ENCODE peak calls at places on chromosomes 3 and 15, in eight cellular contexts. One of them, this sample, is unnamed.

GRCh38 chr3:194310516-194310915 is 40.6 kb downstream of the CPN2 start:
- DNase-seq in keratinocyte: no peak
- DNase-seq in adipocyte: no peak
- DNase-seq in tibial artery: no peak
- DNase-seq in stomach: no peak
- DNase-seq in aorta: peak; percentile 14
- DNase-seq in mucosa of descending colon: no peak
- DNase-seq in ovary: no peak
- DNase-seq in this sample: no peak

GRCh38 chr3:78287085-78287484 is 1247.2 kb downstream of the ROBO2 start:
- DNase-seq in keratinocyte: no peak
- DNase-seq in adipocyte: no peak
- DNase-seq in tibial artery: no peak
- DNase-seq in stomach: no peak
- DNase-seq in aorta: no peak
- DNase-seq in mucosa of descending colon: no peak
- DNase-seq in ovary: no peak
- DNase-seq in this sample: no peak

GRCh38 chr3:191792580-191792979 is 331.6 kb downstream of the PYDC2 start:
- DNase-seq in keratinocyte: no peak
- DNase-seq in adipocyte: no peak
- DNase-seq in tibial artery: no peak
- DNase-seq in stomach: no peak
- DNase-seq in aorta: no peak
- DNase-seq in mucosa of descending colon: no peak
- DNase-seq in ovary: no peak
- DNase-seq in this sample: no peak

GRCh38 chr3:49702672-49703071 is 13.3 kb downstream of the RNF123 start:
- DNase-seq in keratinocyte: no peak
- DNase-seq in adipocyte: no peak
- DNase-seq in tibial artery: no peak
- DNase-seq in stomach: no peak
- DNase-seq in aorta: no peak
- DNase-seq in mucosa of descending colon: no peak
- DNase-seq in ovary: no peak
- DNase-seq in this sample: no peak

GRCh38 chr3:24628523-24629258 is 134.0 kb upstream of the THRB start:
- DNase-seq in keratinocyte: no peak
- DNase-seq in adipocyte: no peak
- DNase-seq in tibial artery: no peak
- DNase-seq in stomach: no peak
- DNase-seq in aorta: no peak
- DNase-seq in mucosa of descending colon: peak; percentile 58
- DNase-seq in ovary: no peak
- DNase-seq in this sample: no peak

GRCh38 chr3:134976948-134977347 is 181.9 kb downstream of the EPHB1 start:
- DNase-seq in keratinocyte: no peak
- DNase-seq in adipocyte: no peak
- DNase-seq in tibial artery: no peak
- DNase-seq in stomach: no peak
- DNase-seq in aorta: no peak
- DNase-seq in mucosa of descending colon: no peak
- DNase-seq in ovary: no peak
- DNase-seq in this sample: no peak

GRCh38 chr3:67416703-67417102 is 237.7 kb downstream of the SUCLG2 start:
- DNase-seq in keratinocyte: no peak
- DNase-seq in adipocyte: no peak
- DNase-seq in tibial artery: no peak
- DNase-seq in stomach: no peak
- DNase-seq in aorta: no peak
- DNase-seq in mucosa of descending colon: no peak
- DNase-seq in ovary: no peak
- DNase-seq in this sample: no peak

GRCh38 chr15:62709261-62709660 is 333.3 kb upstream of the TPM1 start:
- DNase-seq in keratinocyte: no peak
- DNase-seq in adipocyte: no peak
- DNase-seq in tibial artery: no peak
- DNase-seq in stomach: no peak
- DNase-seq in aorta: no peak
- DNase-seq in mucosa of descending colon: no peak
- DNase-seq in ovary: no peak
- DNase-seq in this sample: no peak

GRCh38 chr3:128554100-128554464 is 61.1 kb upstream of the GATA2 start:
- DNase-seq in keratinocyte: no peak
- DNase-seq in adipocyte: no peak
- DNase-seq in tibial artery: peak; percentile 44
- DNase-seq in stomach: no peak
- DNase-seq in aorta: peak; percentile 28
- DNase-seq in mucosa of descending colon: no peak
- DNase-seq in ovary: no peak
- DNase-seq in this sample: no peak

GRCh38 chr3:126212629-126213375 is 32.4 kb upstream of the ALDH1L1 start:
- DNase-seq in keratinocyte: no peak
- DNase-seq in adipocyte: peak; percentile 47
- DNase-seq in tibial artery: peak; percentile 72
- DNase-seq in stomach: peak; percentile 32
- DNase-seq in aorta: peak; percentile 86
- DNase-seq in mucosa of descending colon: peak; percentile 33
- DNase-seq in ovary: peak; percentile 70
- DNase-seq in this sample: no peak

GRCh38 chr15:63366451-63366850 is 15.2 kb downstream of the CA12 start:
- DNase-seq in keratinocyte: no peak
- DNase-seq in adipocyte: no peak
- DNase-seq in tibial artery: no peak
- DNase-seq in stomach: no peak
- DNase-seq in aorta: no peak
- DNase-seq in mucosa of descending colon: no peak
- DNase-seq in ovary: no peak
- DNase-seq in this sample: no peak

GRCh38 chr15:93837450-93837849 is 393.9 kb upstream of the MCTP2 start:
- DNase-seq in keratinocyte: peak; percentile 94
- DNase-seq in adipocyte: no peak
- DNase-seq in tibial artery: no peak
- DNase-seq in stomach: no peak
- DNase-seq in aorta: no peak
- DNase-seq in mucosa of descending colon: no peak
- DNase-seq in ovary: no peak
- DNase-seq in this sample: no peak

GRCh38 chr3:49721861-49722781 is 1.6 kb downstream of the GMPPB start:
- DNase-seq in keratinocyte: no peak
- DNase-seq in adipocyte: no peak
- DNase-seq in tibial artery: peak; percentile 64
- DNase-seq in stomach: no peak
- DNase-seq in aorta: peak; percentile 71
- DNase-seq in mucosa of descending colon: no peak
- DNase-seq in ovary: peak; percentile 40
- DNase-seq in this sample: no peak

GRCh38 chr15:85044251-85044853 is 62.7 kb downstream of the PDE8A start:
- DNase-seq in keratinocyte: peak; percentile 13
- DNase-seq in adipocyte: peak; percentile 79
- DNase-seq in tibial artery: no peak
- DNase-seq in stomach: peak; percentile 61
- DNase-seq in aorta: no peak
- DNase-seq in mucosa of descending colon: peak; percentile 84
- DNase-seq in ovary: peak; percentile 57
- DNase-seq in this sample: peak; percentile 37

GRCh38 chr15:45573961-45574629 is 13.1 kb upstream of the BLOC1S6 start:
- DNase-seq in keratinocyte: no peak
- DNase-seq in adipocyte: no peak
- DNase-seq in tibial artery: no peak
- DNase-seq in stomach: no peak
- DNase-seq in aorta: no peak
- DNase-seq in mucosa of descending colon: peak; percentile 35
- DNase-seq in ovary: no peak
- DNase-seq in this sample: no peak

GRCh38 chr3:107962015-107962414 is 128.8 kb downstream of the CD47 start:
- DNase-seq in keratinocyte: no peak
- DNase-seq in adipocyte: no peak
- DNase-seq in tibial artery: no peak
- DNase-seq in stomach: no peak
- DNase-seq in aorta: no peak
- DNase-seq in mucosa of descending colon: no peak
- DNase-seq in ovary: no peak
- DNase-seq in this sample: no peak

GRCh38 chr15:76974456-76975083 is 20.4 kb upstream of the PSTPIP1 start:
- DNase-seq in keratinocyte: no peak
- DNase-seq in adipocyte: no peak
- DNase-seq in tibial artery: no peak
- DNase-seq in stomach: no peak
- DNase-seq in aorta: peak; percentile 57
- DNase-seq in mucosa of descending colon: no peak
- DNase-seq in ovary: no peak
- DNase-seq in this sample: no peak

GRCh38 chr3:98114264-98114663 is 16.3 kb upstream of the OR5H1 start:
- DNase-seq in keratinocyte: no peak
- DNase-seq in adipocyte: no peak
- DNase-seq in tibial artery: no peak
- DNase-seq in stomach: no peak
- DNase-seq in aorta: no peak
- DNase-seq in mucosa of descending colon: no peak
- DNase-seq in ovary: no peak
- DNase-seq in this sample: no peak

GRCh38 chr3:98115717-98116116 is 14.8 kb upstream of the OR5H1 start:
- DNase-seq in keratinocyte: no peak
- DNase-seq in adipocyte: no peak
- DNase-seq in tibial artery: no peak
- DNase-seq in stomach: no peak
- DNase-seq in aorta: no peak
- DNase-seq in mucosa of descending colon: no peak
- DNase-seq in ovary: no peak
- DNase-seq in this sample: no peak

GRCh38 chr3:98110191-98110908 is 20.2 kb upstream of the OR5H1 start:
- DNase-seq in keratinocyte: no peak
- DNase-seq in adipocyte: no peak
- DNase-seq in tibial artery: no peak
- DNase-seq in stomach: no peak
- DNase-seq in aorta: no peak
- DNase-seq in mucosa of descending colon: no peak
- DNase-seq in ovary: no peak
- DNase-seq in this sample: no peak

GRCh38 chr3:98108162-98108561 is 21.2 kb downstream of the OR5AC2 start:
- DNase-seq in keratinocyte: no peak
- DNase-seq in adipocyte: no peak
- DNase-seq in tibial artery: no peak
- DNase-seq in stomach: no peak
- DNase-seq in aorta: no peak
- DNase-seq in mucosa of descending colon: no peak
- DNase-seq in ovary: no peak
- DNase-seq in this sample: no peak

GRCh38 chr3:98109789-98110188 is 20.7 kb upstream of the OR5H1 start:
- DNase-seq in keratinocyte: no peak
- DNase-seq in adipocyte: no peak
- DNase-seq in tibial artery: no peak
- DNase-seq in stomach: no peak
- DNase-seq in aorta: peak; percentile 73
- DNase-seq in mucosa of descending colon: no peak
- DNase-seq in ovary: no peak
- DNase-seq in this sample: no peak
- H3K9me3 ChIP-seq in keratinocyte: no peaks in the 10 kb centered on the region
- H3K9me3 ChIP-seq in adipocyte: peaks cover 24% of the 10 kb centered on the region
- H3K9me3 ChIP-seq in tibial artery: no peaks in the 10 kb centered on the region
- H3K9me3 ChIP-seq in stomach: peaks cover 30% of the 10 kb centered on the region
- H3K9me3 ChIP-seq in aorta: peaks cover 3% of the 10 kb centered on the region
- H3K9me3 ChIP-seq in mucosa of descending colon: peaks cover 28% of the 10 kb centered on the region
- H3K9me3 ChIP-seq in ovary: no peaks in the 10 kb centered on the region
- H3K9me3 ChIP-seq in this sample: peaks cover 8% of the 10 kb centered on the region

GRCh38 chr3:71784201-71784913 is 591 bp downstream of the PROK2 start:
- DNase-seq in keratinocyte: no peak
- DNase-seq in adipocyte: no peak
- DNase-seq in tibial artery: no peak
- DNase-seq in stomach: no peak
- DNase-seq in aorta: no peak
- DNase-seq in mucosa of descending colon: no peak
- DNase-seq in ovary: no peak
- DNase-seq in this sample: no peak
- H3K4me3 ChIP-seq in keratinocyte: no peak overlapping the region
- H3K4me3 ChIP-seq in adipocyte: peak overlapping the region; percentile 57
- H3K4me3 ChIP-seq in tibial artery: peak overlapping the region; percentile 44
- H3K4me3 ChIP-seq in stomach: peak overlapping the region; percentile 31
- H3K4me3 ChIP-seq in aorta: no peak overlapping the region
- H3K4me3 ChIP-seq in mucosa of descending colon: no peak overlapping the region
- H3K4me3 ChIP-seq in ovary: peak overlapping the region; percentile 12
- H3K4me3 ChIP-seq in this sample: peak overlapping the region; percentile 3

DNA sequence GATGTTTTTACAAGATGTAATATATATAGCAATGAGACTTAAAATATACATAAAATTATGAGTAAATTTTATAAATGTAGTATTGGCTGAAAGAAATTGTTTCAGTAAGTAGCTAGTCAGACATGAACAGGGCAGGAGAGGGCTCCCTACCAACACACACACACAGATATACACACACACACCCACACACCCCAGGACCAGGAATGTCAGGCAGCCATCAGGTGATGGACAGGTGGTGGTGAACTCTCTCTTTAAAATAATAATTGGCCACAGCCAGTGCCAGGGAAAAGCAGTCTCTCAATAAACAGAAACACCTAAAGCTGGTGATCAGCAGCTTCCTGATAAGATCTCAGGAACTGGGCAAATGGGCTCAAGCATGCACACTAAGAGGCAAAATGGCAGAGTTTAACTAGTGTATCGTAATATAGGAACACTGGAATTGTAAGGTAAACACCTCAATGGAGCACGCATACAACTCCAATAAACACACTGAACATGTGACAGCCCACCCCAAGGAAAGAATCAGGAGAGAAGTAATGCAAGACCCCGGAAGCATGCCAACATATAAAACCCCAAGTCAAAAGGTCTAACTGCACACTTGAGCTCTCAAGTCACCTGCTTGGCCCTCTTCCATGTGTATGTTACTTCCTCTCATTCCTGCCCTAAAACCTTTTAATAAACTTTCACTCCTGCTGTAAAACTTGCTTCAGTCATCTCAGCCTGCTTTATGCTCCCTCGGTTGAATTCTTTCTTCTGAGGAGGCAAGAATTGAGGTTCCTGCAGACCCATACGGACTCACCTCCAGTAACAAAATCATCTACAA is 1034.1 kb upstream of the SEMA6D start:
- DNase-seq in keratinocyte: no peak
- DNase-seq in adipocyte: no peak
- DNase-seq in tibial artery: no peak
- DNase-seq in stomach: no peak
- DNase-seq in aorta: no peak
- DNase-seq in mucosa of descending colon: peak; percentile 81
- DNase-seq in ovary: no peak
- DNase-seq in this sample: no peak
- H3K9me3 ChIP-seq in keratinocyte: no peaks in the 10 kb centered on the region
- H3K9me3 ChIP-seq in adipocyte: peaks cover 1% of the 10 kb centered on the region
- H3K9me3 ChIP-seq in tibial artery: no peaks in the 10 kb centered on the region
- H3K9me3 ChIP-seq in stomach: no peaks in the 10 kb centered on the region
- H3K9me3 ChIP-seq in aorta: no peaks in the 10 kb centered on the region
- H3K9me3 ChIP-seq in mucosa of descending colon: no peaks in the 10 kb centered on the region
- H3K9me3 ChIP-seq in ovary: no peaks in the 10 kb centered on the region
- H3K9me3 ChIP-seq in this sample: no peaks in the 10 kb centered on the region

DNA sequence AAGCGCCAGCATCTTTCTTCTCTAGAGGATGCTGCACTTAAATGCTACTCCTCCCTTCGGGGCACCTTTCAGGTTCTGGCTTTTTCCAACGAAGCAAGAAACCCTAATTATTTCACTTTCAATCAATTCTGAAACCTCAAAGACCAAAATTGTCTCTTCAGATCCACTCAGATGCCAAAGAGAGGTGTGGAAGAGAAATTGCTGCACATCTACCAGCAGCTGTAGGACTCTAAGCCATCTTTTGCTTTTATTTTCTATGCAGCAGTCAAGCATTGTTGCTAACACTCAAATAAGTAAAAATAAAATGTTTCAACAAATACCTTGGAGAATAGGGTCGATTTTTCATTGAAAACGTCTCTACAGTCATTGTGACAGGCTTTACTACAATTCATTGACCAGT is 66.3 kb upstream of the CFAP20DC start:
- DNase-seq in keratinocyte: no peak
- DNase-seq in adipocyte: no peak
- DNase-seq in tibial artery: no peak
- DNase-seq in stomach: no peak
- DNase-seq in aorta: no peak
- DNase-seq in mucosa of descending colon: no peak
- DNase-seq in ovary: no peak
- DNase-seq in this sample: no peak
- H3K4me3 ChIP-seq in keratinocyte: no peak overlapping the region
- H3K4me3 ChIP-seq in adipocyte: peak overlapping the region; percentile 67
- H3K4me3 ChIP-seq in tibial artery: no peak overlapping the region
- H3K4me3 ChIP-seq in stomach: no peak overlapping the region
- H3K4me3 ChIP-seq in aorta: no peak overlapping the region
- H3K4me3 ChIP-seq in mucosa of descending colon: no peak overlapping the region
- H3K4me3 ChIP-seq in ovary: no peak overlapping the region
- H3K4me3 ChIP-seq in this sample: no peak overlapping the region

This sample was measured in AG04450.